ENCODE peak calls at places on chromosomes 3 and 15, in four cellular contexts. X is K562, K is GM12878, I is HepG2. C is an unnamed sample.

GRCh38 chr15:100032358-100033080 is 299.3 kb upstream of the LYSMD4 start:
- DNase-seq in X (no peak), K (no peak), I (no peak), C (no peak)

GRCh38 chr3:66497288-66497972 is 3.4 kb downstream of the LRIG1 start:
- DNase-seq in X (no peak), K (no peak), I (no peak), C (no peak)

GRCh38 chr15:31264534-31265089 is 62.0 kb upstream of the KLF13 start:
- DNase-seq in X (no peak), K (no peak), I (no peak), C (peak)

GRCh38 chr15:87792250-87793030 is 464.1 kb downstream of the NTRK3 start:
- DNase-seq in X (no peak), K (no peak), I (no peak), C (no peak)

GRCh38 chr15:56017920-56018319 is 24.5 kb upstream of the NEDD4 start:
- DNase-seq in X (no peak), K (no peak), I (peak), C (no peak)

GRCh38 chr3:22894877-22895276 is 308.2 kb upstream of the UBE2E2 start:
- DNase-seq in X (no peak), K (no peak), I (no peak), C (no peak)

GRCh38 chr15:60301024-60301423 is 96.8 kb downstream of the ANXA2 start:
- DNase-seq in X (peak), K (no peak), I (no peak), C (no peak)

GRCh38 chr15:65055201-65055870 is 10.1 kb downstream of the SLC51B start:
- DNase-seq in X (no peak), K (no peak), I (no peak), C (no peak)

GRCh38 chr3:105351821-105352220 is 14.9 kb upstream of the ALCAM start:
- DNase-seq in X (no peak), K (no peak), I (no peak), C (no peak)

GRCh38 chr3:21752749-21753347 is 1.8 kb upstream of the ZNF385D start:
- DNase-seq in X (no peak), K (no peak), I (peak), C (no peak)

GRCh38 chr3:21839592-21839991 is 88.6 kb upstream of the ZNF385D start:
- DNase-seq in X (peak), K (no peak), I (no peak), C (peak)

GRCh38 chr3:195269375-195270078 is 1.4 kb downstream of the XXYLT1 start:
- DNase-seq in X (no peak), K (no peak), I (no peak), C (no peak)

DNA sequence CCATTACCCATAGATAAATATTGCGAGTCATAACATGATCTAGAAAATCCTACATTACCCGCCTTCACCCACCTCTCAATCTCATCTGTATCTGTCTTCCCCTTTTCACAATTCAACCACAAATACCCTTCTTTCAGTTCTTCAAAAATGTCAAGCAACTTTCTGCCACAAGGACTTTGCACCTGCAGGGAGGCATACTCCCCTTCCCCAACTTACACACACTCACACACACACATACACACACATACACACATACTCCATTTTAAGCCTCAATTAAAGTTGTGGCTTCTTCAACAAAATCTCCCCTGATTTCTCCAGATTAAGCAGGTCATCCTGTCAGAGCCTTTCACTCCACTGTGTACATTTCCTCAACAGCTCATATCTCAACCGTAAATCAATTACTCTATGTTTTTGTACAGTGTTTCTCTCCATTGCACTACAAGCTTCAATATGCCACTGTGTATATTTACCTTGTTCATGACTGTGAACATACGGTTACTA is 33.1 kb upstream of the CCDC50 start:
- DNase-seq in X (no peak), K (peak), I (no peak), C (no peak)
- TF ChIP-seq CBFB in X (no peak), K (peak), I (no peak), C (no peak)

DNA sequence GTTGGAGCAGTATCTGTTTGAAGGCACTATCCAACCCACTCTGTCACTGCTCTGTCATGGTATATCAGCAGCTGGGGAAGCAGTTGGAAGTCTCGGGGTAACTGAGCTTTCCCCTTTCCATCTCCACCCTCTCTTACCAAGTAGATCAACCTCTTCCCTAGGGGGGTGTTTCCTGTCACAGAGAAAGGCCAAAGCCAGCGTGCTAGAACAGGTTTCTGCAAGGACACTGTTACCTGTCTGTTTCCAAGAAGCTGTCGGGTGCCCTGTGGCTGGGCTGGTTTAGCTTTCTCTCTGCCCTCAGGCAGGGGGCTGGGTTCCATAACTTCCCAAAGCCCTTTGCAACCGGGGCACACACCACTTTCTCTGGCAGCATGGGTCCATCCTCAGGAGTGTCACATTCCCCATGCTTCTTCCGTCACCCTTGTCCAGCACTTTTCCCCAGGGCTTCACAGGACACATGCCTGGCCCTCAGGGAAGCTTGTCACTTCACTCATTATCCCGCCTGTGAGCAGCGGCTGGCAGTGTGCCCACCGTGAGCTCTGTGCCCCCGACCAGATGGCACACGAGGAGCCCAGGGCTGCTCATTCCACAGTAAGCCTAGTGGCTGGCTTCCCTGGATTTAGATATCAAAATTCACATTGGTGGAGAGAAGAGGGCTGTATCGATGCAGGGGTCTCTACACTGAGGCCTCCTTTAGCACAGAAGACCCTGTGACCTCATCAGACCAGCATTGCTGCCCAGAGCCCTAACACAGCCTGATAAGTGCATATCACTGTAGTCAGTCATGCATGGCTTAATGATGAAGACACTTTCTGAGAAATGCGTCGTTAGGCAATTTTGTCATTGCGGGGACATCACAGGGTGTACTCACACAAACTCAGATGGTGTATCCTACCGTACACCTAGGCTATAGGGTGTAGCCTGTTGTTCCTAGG is 205.8 kb downstream of the SLCO3A1 start:
- DNase-seq in X (no peak), K (no peak), I (no peak), C (no peak)
- TF ChIP-seq CBFB in X (no peak), K (no peak), I (no peak), C (no peak)

GRCh38 chr3:45762647-45763330 is 33.5 kb downstream of the SLC6A20 start:
- DNase-seq in X (no peak), K (no peak), I (no peak), C (no peak)

GRCh38 chr3:45765956-45766355 is 30.4 kb downstream of the SLC6A20 start:
- DNase-seq in X (no peak), K (no peak), I (no peak), C (no peak)

GRCh38 chr3:45761831-45762230 is 34.5 kb downstream of the SLC6A20 start:
- DNase-seq in X (no peak), K (no peak), I (no peak), C (no peak)

GRCh38 chr3:45760878-45761711 is 35.2 kb downstream of the SLC6A20 start:
- DNase-seq in X (peak), K (peak), I (peak), C (peak)

GRCh38 chr3:45765286-45765851 is 31.0 kb downstream of the SLC6A20 start:
- DNase-seq in X (no peak), K (no peak), I (no peak), C (no peak)
- TF ChIP-seq CBFB in X (no peak), K (no peak), I (no peak), C (no peak)

DNA sequence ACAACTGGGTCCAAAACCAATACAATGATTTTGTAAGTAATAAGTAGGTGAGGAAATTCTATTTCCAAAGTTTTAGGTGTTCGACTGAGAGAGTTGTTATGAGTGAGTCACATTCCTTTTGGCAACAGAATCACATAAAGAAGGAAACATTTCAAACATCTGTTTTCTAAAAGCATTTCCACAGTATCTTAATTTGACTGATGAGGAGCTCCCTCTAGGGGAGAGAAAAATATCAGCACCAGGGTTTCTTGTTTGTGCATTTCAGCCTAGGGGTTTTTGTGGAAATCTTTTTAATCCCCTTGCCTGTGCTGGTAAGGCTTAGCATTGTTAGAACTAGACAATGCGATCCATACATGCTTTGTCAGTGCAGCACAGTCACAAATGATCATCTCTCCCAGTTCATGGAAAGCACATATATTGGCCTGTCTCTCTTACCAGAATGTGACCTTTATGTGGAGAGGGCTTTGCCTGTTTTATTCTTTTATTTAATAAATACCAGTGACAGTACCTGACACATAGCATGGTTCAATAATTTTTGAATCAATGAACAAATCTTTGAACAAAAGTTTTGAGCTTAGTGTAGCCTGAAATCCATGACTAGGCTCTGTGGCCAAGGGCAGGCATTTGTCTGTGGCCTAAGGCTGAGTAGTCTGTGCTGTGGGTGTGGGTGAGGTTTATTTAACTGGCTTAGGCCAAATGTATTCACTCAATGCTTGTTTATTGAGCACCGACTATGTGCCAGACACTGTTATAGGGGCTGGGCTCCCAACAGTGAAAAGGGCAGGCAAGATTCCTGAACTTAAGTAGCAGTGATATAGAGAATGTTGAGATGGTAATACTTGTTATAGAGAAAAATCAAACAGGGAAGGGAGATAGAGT is 21.1 kb upstream of the IQCF6 start:
- DNase-seq in X (peak), K (peak), I (peak), C (no peak)
- TF ChIP-seq CBFB in X (no peak), K (no peak), I (no peak), C (no peak)

DNA sequence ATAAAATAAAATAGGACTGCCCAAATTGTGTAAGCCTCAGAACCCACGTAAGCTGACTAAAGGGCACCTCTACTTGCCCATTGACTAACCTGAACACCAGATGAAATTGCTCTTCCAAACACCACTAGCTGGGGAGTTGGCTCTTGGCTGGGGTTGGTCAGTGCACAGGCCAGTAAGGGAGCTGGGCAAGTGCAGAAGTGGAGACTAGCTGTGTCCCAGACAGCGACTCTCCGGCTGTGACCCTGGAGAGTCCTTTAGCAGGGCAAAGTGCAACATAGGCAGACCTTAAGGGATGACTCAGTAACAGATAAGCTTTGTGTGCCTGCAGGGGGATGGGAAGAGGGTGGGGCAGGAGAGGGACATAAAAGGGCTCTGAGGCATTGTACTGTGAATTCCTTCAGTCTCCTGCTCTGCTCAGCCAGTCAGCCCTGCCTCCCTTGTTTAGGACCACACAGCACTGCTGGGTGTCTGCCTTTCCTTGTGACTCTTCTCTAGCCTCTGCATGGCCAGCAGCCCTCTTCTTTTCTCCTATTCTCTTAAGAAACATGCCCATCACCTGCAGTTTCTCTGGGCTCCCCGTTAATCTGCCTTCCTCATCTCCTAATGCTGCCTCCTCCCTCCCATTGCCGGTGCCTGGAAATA is 13.2 kb downstream of the NR1I2 start:
- DNase-seq in X (peak), K (no peak), I (peak), C (peak)
- TF ChIP-seq CBFB in X (no peak), K (no peak), I (peak), C (no peak)

GRCh38 chr3:10553586-10554235 is 48.3 kb upstream of the ATP2B2 start:
- DNase-seq in X (peak), K (no peak), I (no peak), C (peak)

GRCh38 chr3:10552631-10552943 is 47.2 kb upstream of the ATP2B2 start:
- DNase-seq in X (no peak), K (no peak), I (no peak), C (no peak)

GRCh38 chr3:10551139-10551538 is 45.8 kb upstream of the ATP2B2 start:
- DNase-seq in X (no peak), K (no peak), I (no peak), C (no peak)

GRCh38 chr3:10550705-10551104 is 45.3 kb upstream of the ATP2B2 start:
- DNase-seq in X (no peak), K (no peak), I (no peak), C (no peak)

GRCh38 chr3:10551821-10552630 is 46.6 kb upstream of the ATP2B2 start:
- DNase-seq in X (peak), K (no peak), I (no peak), C (no peak)
- TF ChIP-seq CBFB in X (no peak), K (no peak), I (no peak), C (no peak)

GRCh38 chr3:52483577-52484495 is 11.3 kb upstream of the STAB1 start:
- DNase-seq in X (no peak), K (no peak), I (peak), C (no peak)

GRCh38 chr3:52481819-52482521 is 13.2 kb upstream of the STAB1 start:
- DNase-seq in X (peak), K (no peak), I (no peak), C (peak)

GRCh38 chr3:52484680-52485461 is 10.3 kb upstream of the STAB1 start:
- DNase-seq in X (no peak), K (no peak), I (no peak), C (no peak)

GRCh38 chr3:52480768-52481715 is 14.1 kb upstream of the STAB1 start:
- DNase-seq in X (no peak), K (no peak), I (no peak), C (no peak)

DNA sequence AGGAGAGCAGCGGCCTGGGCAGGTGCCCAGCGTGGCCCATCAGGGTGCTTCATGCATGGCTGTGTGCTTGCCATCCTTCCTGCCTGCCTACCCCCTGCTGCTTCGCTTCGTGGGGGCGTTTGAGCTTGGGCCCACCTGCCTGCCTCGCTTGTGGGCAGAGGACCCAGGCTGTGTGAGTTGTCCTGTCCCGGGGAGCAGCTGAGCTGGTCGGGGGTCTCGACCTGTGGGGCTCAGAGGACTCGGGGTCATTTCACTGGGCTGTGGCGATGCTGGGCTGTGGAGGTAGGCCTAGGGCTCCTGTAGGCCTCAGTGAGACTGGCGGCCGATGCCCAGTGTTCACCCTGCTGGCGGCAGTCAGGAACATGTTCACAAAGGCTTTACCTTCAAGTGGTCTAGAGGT is 12.1 kb upstream of the STAB1 start:
- DNase-seq in X (no peak), K (no peak), I (no peak), C (no peak)
- TF ChIP-seq CBFB in X (no peak), K (no peak), I (no peak), C (no peak)

GRCh38 chr3:130607553-130608154 is 90.7 kb downstream of the COL6A6 start:
- DNase-seq in X (no peak), K (no peak), I (no peak), C (no peak)

GRCh38 chr3:130604806-130605205 is 87.8 kb downstream of the COL6A6 start:
- DNase-seq in X (no peak), K (no peak), I (no peak), C (no peak)

GRCh38 chr3:130601662-130602061 is 84.7 kb downstream of the COL6A6 start:
- DNase-seq in X (no peak), K (no peak), I (no peak), C (no peak)
- TF ChIP-seq CBFB in X (no peak), K (no peak), I (no peak), C (no peak)

C was measured in WTC11.